ENCODE peak calls at places on chromosomes 5 and 9, in seven cellular contexts. H is vagina, Z is right lobe of liver, A is tibial nerve, J is stomach, Y is heart left ventricle, W is uterus. D is an unnamed sample. For H3K4me1, the result is how much of the 10 kb centered on the place peaks cover.

GRCh38 chr5:128121679-128122078 is 38.1 kb downstream of the SLC12A2 start:
- DNase-seq in H (no peak), Y (no peak), Z (no peak), W (no peak), J (peak), A (no peak), D (no peak)

GRCh38 chr5:16350816-16351215 is 114.8 kb downstream of the ZNF622 start:
- DNase-seq in W (no peak), A (no peak), Z (no peak), Y (no peak), J (no peak), H (no peak), D (no peak)

GRCh38 chr9:15206949-15207696 is 99.9 kb downstream of the TTC39B start:
- DNase-seq in J (no peak), A (no peak), W (no peak), Y (no peak), Z (no peak), H (no peak), D (no peak)

GRCh38 chr9:4225291-4226119 is 74.4 kb downstream of the GLIS3 start:
- DNase-seq in H (no peak), Z (no peak), W (no peak), A (no peak), J (no peak), Y (no peak), D (no peak)

GRCh38 chr9:78866228-78867132 is 569.6 kb downstream of the PSAT1 start:
- DNase-seq in W (no peak), A (no peak), J (no peak), H (no peak), Y (no peak), Z (no peak), D (no peak)

GRCh38 chr9:136095028-136095494 is at the start of gene NACC2:
- DNase-seq in J (peak), A (no peak), Z (peak), Y (peak), W (peak), H (no peak), D (peak)

GRCh38 chr5:10629661-10630060 is 65.8 kb downstream of the ANKRD33B start:
- DNase-seq in H (no peak), J (no peak), A (no peak), W (no peak), Z (no peak), Y (no peak), D (no peak)

GRCh38 chr5:131950706-131951105 is 5.2 kb upstream of the MEIKIN start:
- DNase-seq in A (no peak), W (no peak), Z (no peak), Y (no peak), J (no peak), H (no peak), D (no peak)

GRCh38 chr9:137110147-137110910 is 4.2 kb downstream of the DPP7 start:
- DNase-seq in J (no peak), Y (no peak), A (no peak), Z (no peak), W (no peak), H (no peak), D (no peak)

GRCh38 chr9:4674783-4675182 is 4.6 kb upstream of the CDC37L1 start:
- DNase-seq in Z (no peak), A (no peak), W (no peak), H (no peak), J (no peak), Y (no peak), D (no peak)

GRCh38 chr5:106331415-106331814 is 1339.3 kb downstream of the EFNA5 start:
- DNase-seq in Z (no peak), Y (no peak), H (no peak), A (no peak), W (no peak), J (no peak), D (no peak)

GRCh38 chr9:70079364-70080103 is 35.9 kb downstream of the MAMDC2 start:
- DNase-seq in Z (no peak), H (no peak), W (peak), J (no peak), Y (no peak), A (peak), D (no peak)

DNA sequence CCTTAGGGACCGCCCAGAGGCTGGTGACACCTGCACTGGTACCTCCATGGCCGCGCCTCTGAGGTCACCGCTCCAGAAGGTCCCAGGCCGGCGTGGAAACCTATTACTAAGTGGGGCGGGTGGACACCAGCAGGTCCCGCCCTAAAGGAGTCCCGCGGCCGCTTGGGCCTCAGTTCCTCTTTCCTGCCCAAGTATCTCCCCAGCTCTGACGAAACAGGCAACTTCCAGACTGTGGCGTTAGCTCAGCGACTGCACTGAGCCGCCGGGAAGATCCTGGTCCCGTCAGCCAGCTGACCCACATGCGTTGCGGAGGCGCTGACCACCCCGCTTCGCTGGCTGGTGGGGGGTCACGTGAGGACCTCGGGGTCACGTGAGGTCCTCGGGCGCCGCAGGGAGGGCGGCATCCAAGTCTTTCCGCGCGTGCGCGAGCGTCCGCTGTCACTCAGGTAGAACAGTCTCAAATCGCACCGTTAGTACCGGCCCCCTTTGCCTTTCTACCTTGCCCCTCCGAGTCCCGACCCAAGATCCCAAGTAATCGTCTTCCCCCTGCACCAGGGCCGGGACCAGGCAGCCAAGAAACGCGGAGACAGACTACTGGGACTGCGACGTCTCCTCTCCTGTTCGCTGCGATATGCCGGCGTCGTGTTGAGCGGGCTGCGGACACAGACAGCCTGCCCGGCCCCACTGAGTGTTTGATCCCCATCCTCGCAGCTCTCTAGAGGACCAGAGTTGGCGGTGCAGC is 53.7 kb upstream of the KDM4C start:
- DNase-seq in Z (peak), Y (peak), A (peak), W (peak), H (peak), J (peak), D (peak)
- TF ChIP-seq POLR2A in Z (peak), Y (no peak), A (peak), W (peak), H (no peak), J (no peak), D (peak)

DNA sequence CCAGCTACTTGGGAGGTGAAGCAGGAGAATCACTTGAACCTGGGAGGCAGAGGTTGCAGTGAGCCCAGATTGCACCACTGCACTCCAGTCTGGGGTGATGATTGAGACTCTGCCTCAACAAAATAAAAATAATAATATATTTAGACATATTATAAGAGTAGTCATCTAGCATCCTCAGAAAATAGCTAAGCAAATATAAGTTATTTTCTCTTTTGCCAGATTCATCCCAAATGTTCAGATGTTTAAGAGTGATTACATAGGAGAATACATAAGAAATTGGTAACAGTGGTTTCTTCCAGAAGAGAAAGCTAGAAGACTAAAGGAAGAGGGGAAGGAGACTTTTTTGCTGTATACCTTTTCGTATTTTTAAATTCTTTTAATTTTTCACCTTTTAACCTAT is 20.0 kb downstream of the PRKAA1 start:
- DNase-seq in W (no peak), Y (no peak), Z (no peak), H (no peak), A (no peak), J (no peak), D (no peak)
- H3K4me1 ChIP-seq in W (under half), Y (under half), Z (under half), H (under half), A (under half), J (half or more), D (under half)

DNA sequence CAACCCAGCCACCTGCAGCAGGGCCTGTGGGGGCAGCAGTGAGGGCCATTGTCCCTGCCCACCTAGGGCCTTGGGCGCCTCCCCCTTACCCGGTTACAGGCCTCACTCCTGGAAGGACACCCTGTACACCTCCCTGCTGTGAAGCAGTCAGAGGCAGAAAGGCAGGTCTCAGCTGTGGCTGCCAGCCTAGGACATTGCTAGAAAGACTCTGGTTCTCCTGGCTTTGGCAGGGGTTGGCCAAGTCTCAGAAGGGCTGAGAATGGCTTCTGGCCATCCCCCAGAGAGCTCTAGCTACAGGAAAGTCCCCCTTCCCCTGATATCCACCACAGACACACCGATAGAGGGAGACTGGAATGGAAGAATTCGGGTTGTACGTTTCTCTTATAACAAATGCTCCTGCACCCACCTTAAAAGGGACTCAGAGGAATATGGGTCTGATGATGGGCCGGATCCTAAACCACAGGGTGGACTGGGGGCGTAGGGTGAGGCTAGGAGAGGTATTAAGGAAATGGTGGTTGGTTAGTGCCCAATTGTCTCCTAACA is 2.4 kb downstream of the DNAJB5 start:
- DNase-seq in Y (peak), H (no peak), J (no peak), A (no peak), Z (no peak), W (peak), D (no peak)
- TF ChIP-seq CTCF in Y (no peak), H (no peak), J (no peak), A (no peak), Z (no peak), W (no peak), D (no peak)

GRCh38 chr5:141514330-141515111 is 25.6 kb downstream of the PCDHGC5 start:
- DNase-seq in H (no peak), Y (no peak), W (no peak), J (no peak), Z (no peak), A (peak), D (no peak)
- TF ChIP-seq POLR2A in H (no peak), Y (no peak), W (no peak), J (no peak), Z (no peak), A (no peak), D (no peak)

DNA sequence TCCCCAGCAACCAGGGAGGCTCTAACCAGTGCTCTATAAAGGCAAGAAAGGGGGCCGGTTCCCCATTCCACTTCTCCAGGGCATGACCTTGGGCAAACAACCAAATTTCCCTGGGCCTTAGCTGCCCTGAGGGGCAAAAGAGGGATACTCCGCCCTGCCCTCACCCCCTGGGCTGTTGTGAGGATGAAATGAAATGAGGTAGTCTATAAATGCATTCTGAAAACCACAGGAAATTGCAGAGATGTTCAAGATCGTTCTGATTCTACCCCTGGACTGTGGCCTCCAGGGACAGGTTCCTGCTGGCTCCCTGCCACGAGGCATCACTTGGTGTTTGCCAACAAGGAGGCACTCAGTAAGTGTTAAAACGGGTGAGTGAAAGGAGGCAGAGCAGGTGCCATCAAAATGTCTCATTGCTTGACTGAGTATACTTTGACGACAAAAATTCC is 5.7 kb downstream of the RAPGEF1 start:
- DNase-seq in H (no peak), A (no peak), J (peak), Z (peak), Y (peak), W (no peak), D (peak)
- H3K4me1 ChIP-seq in H (half or more), A (under half), J (half or more), Z (half or more), Y (half or more), W (under half), D (under half)

DNA sequence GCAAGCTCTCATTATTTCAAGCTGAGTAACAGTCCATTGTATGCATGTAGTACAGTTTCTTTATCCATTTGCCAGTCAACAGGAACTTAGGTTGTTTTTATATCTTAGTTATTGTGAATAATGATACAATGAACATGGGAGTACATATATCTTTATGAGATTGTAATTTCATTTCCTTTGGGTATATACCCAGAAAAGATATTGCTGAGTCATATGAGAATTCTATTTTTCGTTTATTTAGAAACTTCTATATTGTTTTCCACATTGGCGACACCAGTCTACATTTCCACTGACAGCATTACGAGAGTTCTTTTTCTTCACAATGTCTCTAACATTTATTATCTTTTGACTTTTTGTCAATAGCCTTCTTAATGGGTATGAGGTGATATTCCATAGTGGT is 477.8 kb upstream of the PAPPA start:
- DNase-seq in A (no peak), Y (no peak), W (no peak), Z (no peak), H (no peak), J (no peak), D (no peak)
- TF ChIP-seq CTCF in A (no peak), Y (no peak), W (no peak), Z (no peak), H (no peak), J (no peak), D (no peak)

DNA sequence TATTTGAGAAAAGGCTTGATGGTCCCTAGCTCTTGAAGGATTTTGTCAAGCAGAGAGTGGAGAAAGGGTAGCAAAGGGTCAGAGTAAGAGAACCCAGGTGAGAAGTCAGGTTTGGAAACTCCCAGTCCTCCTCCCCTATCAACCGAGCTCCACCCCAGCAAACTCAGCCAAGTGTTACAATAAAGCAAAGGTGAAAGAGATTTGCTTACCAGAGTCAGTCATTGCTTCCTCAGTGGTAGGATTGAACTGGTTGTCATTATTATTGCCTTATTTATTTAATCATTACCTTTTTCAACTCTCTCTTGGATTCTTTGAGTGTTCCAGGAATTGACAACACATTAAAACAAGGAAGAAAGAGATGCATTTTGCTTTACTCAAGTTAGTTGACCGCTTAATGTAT is 80.5 kb downstream of the RFK start:
- DNase-seq in W (no peak), A (no peak), Z (no peak), H (no peak), Y (no peak), J (no peak), D (peak)
- TF ChIP-seq POLR2A in W (no peak), A (no peak), Z (no peak), H (no peak), Y (no peak), J (no peak), D (no peak)